ENCODE peak calls at places on chromosomes 5 and 9, in five cellular contexts. One of them, this sample, is unnamed.

GRCh38 chr9:72211047-72211446 is 61.8 kb downstream of the GDA start:
- DNase-seq in WERI-Rb-1: no peak
- DNase-seq in fibroblast of lung: no peak
- DNase-seq in adrenal gland: no peak
- DNase-seq in CD4-positive, alpha-beta memory T cell: no peak
- DNase-seq in this sample: no peak

GRCh38 chr9:6687180-6687579 is 41.7 kb upstream of the GLDC start:
- DNase-seq in WERI-Rb-1: no peak
- DNase-seq in fibroblast of lung: no peak
- DNase-seq in adrenal gland: no peak
- DNase-seq in CD4-positive, alpha-beta memory T cell: no peak
- DNase-seq in this sample: no peak

GRCh38 chr5:143874312-143874711 is 62.4 kb downstream of the HMHB1 start:
- DNase-seq in WERI-Rb-1: no peak
- DNase-seq in fibroblast of lung: peak; percentile 59
- DNase-seq in adrenal gland: no peak
- DNase-seq in CD4-positive, alpha-beta memory T cell: no peak
- DNase-seq in this sample: peak; percentile 29

GRCh38 chr5:154276236-154276792 is 85.8 kb downstream of the GALNT10 start:
- DNase-seq in WERI-Rb-1: peak; percentile 57
- DNase-seq in fibroblast of lung: no peak
- DNase-seq in adrenal gland: no peak
- DNase-seq in CD4-positive, alpha-beta memory T cell: no peak
- DNase-seq in this sample: no peak

GRCh38 chr5:102341918-102342317 is 45.8 kb upstream of the SLCO4C1 start:
- DNase-seq in WERI-Rb-1: peak; percentile 12
- DNase-seq in fibroblast of lung: no peak
- DNase-seq in adrenal gland: no peak
- DNase-seq in CD4-positive, alpha-beta memory T cell: no peak
- DNase-seq in this sample: peak; percentile 42

GRCh38 chr5:167232675-167233074 is 1058.8 kb upstream of the WWC1 start:
- DNase-seq in WERI-Rb-1: no peak
- DNase-seq in fibroblast of lung: no peak
- DNase-seq in adrenal gland: no peak
- DNase-seq in CD4-positive, alpha-beta memory T cell: no peak
- DNase-seq in this sample: no peak

GRCh38 chr9:91577540-91577939 is 153.9 kb upstream of the NFIL3 start:
- DNase-seq in WERI-Rb-1: no peak
- DNase-seq in fibroblast of lung: peak; percentile 26
- DNase-seq in adrenal gland: no peak
- DNase-seq in CD4-positive, alpha-beta memory T cell: no peak
- DNase-seq in this sample: no peak

GRCh38 chr9:106419737-106420136 is 443.2 kb upstream of the ZNF462 start:
- DNase-seq in WERI-Rb-1: no peak
- DNase-seq in fibroblast of lung: peak; percentile 33
- DNase-seq in adrenal gland: no peak
- DNase-seq in CD4-positive, alpha-beta memory T cell: no peak
- DNase-seq in this sample: no peak

GRCh38 chr5:157476699-157477408 is 16.8 kb downstream of the NIPAL4 start:
- DNase-seq in WERI-Rb-1: peak; percentile 61
- DNase-seq in fibroblast of lung: peak; percentile 63
- DNase-seq in adrenal gland: peak; percentile 38
- DNase-seq in CD4-positive, alpha-beta memory T cell: peak; percentile 28
- DNase-seq in this sample: peak; percentile 83

GRCh38 chr5:116479776-116480675 is 94.6 kb downstream of the SEMA6A start:
- DNase-seq in WERI-Rb-1: no peak
- DNase-seq in fibroblast of lung: peak; percentile 15
- DNase-seq in adrenal gland: no peak
- DNase-seq in CD4-positive, alpha-beta memory T cell: no peak
- DNase-seq in this sample: no peak

GRCh38 chr9:68698943-68699509 is 6.0 kb upstream of the PIP5K1B start:
- DNase-seq in WERI-Rb-1: no peak
- DNase-seq in fibroblast of lung: no peak
- DNase-seq in adrenal gland: no peak
- DNase-seq in CD4-positive, alpha-beta memory T cell: no peak
- DNase-seq in this sample: no peak

GRCh38 chr5:88145603-88146467 is 122.8 kb downstream of the TMEM161B start:
- DNase-seq in WERI-Rb-1: no peak
- DNase-seq in fibroblast of lung: peak; percentile 52
- DNase-seq in adrenal gland: no peak
- DNase-seq in CD4-positive, alpha-beta memory T cell: no peak
- DNase-seq in this sample: no peak

GRCh38 chr5:149240354-149240998 is 31.2 kb upstream of the AFAP1L1 start:
- DNase-seq in WERI-Rb-1: no peak
- DNase-seq in fibroblast of lung: no peak
- DNase-seq in adrenal gland: no peak
- DNase-seq in CD4-positive, alpha-beta memory T cell: peak; percentile 89
- DNase-seq in this sample: no peak

GRCh38 chr5:170225326-170226137 is 7.3 kb upstream of the C5orf58 start:
- DNase-seq in WERI-Rb-1: peak; percentile 42
- DNase-seq in fibroblast of lung: peak; percentile 41
- DNase-seq in adrenal gland: peak; percentile 76
- DNase-seq in CD4-positive, alpha-beta memory T cell: peak; percentile 70
- DNase-seq in this sample: peak; percentile 57

GRCh38 chr5:40441733-40442132 is 238.0 kb upstream of the PTGER4 start:
- DNase-seq in WERI-Rb-1: no peak
- DNase-seq in fibroblast of lung: no peak
- DNase-seq in adrenal gland: no peak
- DNase-seq in CD4-positive, alpha-beta memory T cell: peak; percentile 37
- DNase-seq in this sample: no peak

GRCh38 chr5:153523196-153523595 is 32.7 kb downstream of the GRIA1 start:
- DNase-seq in WERI-Rb-1: no peak
- DNase-seq in fibroblast of lung: peak; percentile 76
- DNase-seq in adrenal gland: no peak
- DNase-seq in CD4-positive, alpha-beta memory T cell: no peak
- DNase-seq in this sample: no peak

DNA sequence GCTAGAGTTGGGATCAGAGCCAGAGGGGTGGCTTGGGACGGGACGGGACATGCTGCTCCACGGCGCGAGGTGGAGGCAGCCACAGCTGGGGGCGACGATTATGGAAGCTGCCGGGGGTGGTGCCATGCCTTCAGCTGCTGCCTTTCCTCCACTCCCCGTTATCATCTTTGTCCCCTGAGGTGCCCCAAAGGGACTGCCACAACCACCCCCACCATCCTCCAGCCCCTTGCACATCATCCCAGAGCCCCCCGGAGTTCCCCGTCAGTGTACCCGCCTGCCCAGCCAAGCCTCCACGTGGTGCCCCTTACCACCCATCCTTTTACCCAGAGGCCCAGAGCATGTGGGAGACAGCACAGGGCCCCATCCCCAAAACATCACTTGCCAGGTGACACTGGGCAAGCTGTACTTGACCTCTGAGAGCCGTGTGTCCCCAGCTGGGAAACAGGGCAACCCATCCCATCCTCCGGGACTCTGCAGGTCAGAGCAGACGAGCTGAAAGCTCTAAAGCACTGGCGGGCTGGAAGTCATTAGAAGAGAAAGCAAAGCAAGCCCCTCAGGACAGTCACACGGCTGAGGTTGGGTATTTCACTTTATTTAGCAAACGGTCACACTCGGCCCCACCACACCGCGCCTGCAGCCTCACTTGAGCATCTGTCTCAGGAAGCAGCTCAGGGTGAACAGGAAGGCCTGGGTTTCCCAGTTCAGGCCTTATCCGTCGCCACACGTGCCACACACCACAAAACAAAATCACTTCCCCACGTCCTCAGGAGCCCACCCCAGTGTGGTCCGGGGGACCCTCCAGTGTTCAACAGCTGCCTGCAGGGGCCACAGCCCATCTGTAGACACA is 19.5 kb upstream of the MXD3 start:
- DNase-seq in WERI-Rb-1: no peak
- DNase-seq in fibroblast of lung: no peak
- DNase-seq in adrenal gland: no peak
- DNase-seq in CD4-positive, alpha-beta memory T cell: no peak
- DNase-seq in this sample: no peak
- H3K36me3 ChIP-seq in WERI-Rb-1: no peaks in the 10 kb centered on the region
- H3K36me3 ChIP-seq in fibroblast of lung: peaks cover 30% of the 10 kb centered on the region
- H3K36me3 ChIP-seq in adrenal gland: peaks cover 66% of the 10 kb centered on the region
- H3K36me3 ChIP-seq in CD4-positive, alpha-beta memory T cell: peaks cover 58% of the 10 kb centered on the region
- H3K36me3 ChIP-seq in this sample: peaks cover 13% of the 10 kb centered on the region

GRCh38 chr9:126452036-126452595 is 125.5 kb downstream of the MVB12B start:
- DNase-seq in WERI-Rb-1: no peak
- DNase-seq in fibroblast of lung: no peak
- DNase-seq in adrenal gland: no peak
- DNase-seq in CD4-positive, alpha-beta memory T cell: no peak
- DNase-seq in this sample: no peak
- H3K27ac ChIP-seq in WERI-Rb-1: no peak overlapping the region
- H3K27ac ChIP-seq in fibroblast of lung: no peak overlapping the region
- H3K27ac ChIP-seq in adrenal gland: no peak overlapping the region
- H3K27ac ChIP-seq in CD4-positive, alpha-beta memory T cell: no peak overlapping the region
- H3K27ac ChIP-seq in this sample: no peak overlapping the region

GRCh38 chr9:134738869-134739659 is 97.5 kb downstream of the COL5A1 start:
- DNase-seq in WERI-Rb-1: peak; percentile 89
- DNase-seq in fibroblast of lung: peak; percentile 35
- DNase-seq in adrenal gland: peak; percentile 69
- DNase-seq in CD4-positive, alpha-beta memory T cell: peak; percentile 25
- DNase-seq in this sample: peak; percentile 96
- H3K4me3 ChIP-seq in WERI-Rb-1: no peak overlapping the region
- H3K4me3 ChIP-seq in fibroblast of lung: no peak overlapping the region
- H3K4me3 ChIP-seq in adrenal gland: no peak overlapping the region
- H3K4me3 ChIP-seq in CD4-positive, alpha-beta memory T cell: no peak overlapping the region
- H3K4me3 ChIP-seq in this sample: no peak overlapping the region

DNA sequence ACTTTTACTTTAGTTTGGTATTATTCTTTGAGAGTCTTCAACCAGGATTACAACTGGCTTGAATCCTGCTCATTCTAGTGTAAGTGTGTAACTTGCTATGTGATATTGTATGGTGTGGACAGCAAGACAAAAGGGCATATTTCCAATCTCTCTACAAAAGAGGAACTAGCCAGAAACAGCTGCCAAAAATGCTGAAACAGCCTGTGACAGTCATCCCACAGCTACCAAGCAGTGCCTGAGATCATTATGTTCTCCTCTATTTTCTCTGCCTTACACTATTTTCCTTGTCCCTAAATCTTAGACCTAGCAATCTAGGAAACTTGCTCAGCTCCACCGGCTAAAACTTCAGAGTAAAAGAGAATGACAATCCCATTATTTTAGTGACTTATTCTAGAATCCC is 42.8 kb downstream of the WDR41 start:
- DNase-seq in WERI-Rb-1: no peak
- DNase-seq in fibroblast of lung: no peak
- DNase-seq in adrenal gland: no peak
- DNase-seq in CD4-positive, alpha-beta memory T cell: no peak
- DNase-seq in this sample: no peak
- H3K36me3 ChIP-seq in WERI-Rb-1: peaks cover 15% of the 10 kb centered on the region
- H3K36me3 ChIP-seq in fibroblast of lung: no peaks in the 10 kb centered on the region
- H3K36me3 ChIP-seq in adrenal gland: peaks cover 8% of the 10 kb centered on the region
- H3K36me3 ChIP-seq in CD4-positive, alpha-beta memory T cell: no peaks in the 10 kb centered on the region
- H3K36me3 ChIP-seq in this sample: peaks cover 19% of the 10 kb centered on the region

DNA sequence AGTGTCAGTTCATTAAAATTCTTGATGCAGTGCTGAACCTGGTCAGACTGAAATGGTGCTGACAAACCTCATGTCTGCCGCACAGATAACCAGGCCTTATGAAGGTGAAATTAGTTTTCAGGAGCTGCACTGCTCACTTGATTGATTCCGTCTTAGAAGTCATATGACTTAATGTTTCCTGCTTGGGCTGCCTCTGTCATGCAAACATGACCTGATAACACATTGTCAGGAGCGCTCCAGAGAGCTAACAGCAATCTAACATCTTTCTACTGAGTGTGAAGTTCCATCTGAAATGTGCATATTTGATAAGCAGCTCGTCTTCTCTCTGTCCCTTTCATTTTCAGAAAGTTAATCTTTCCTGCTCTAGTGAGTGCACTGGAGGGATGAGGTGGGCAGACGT is 592.2 kb downstream of the TLE1 start:
- DNase-seq in WERI-Rb-1: no peak
- DNase-seq in fibroblast of lung: no peak
- DNase-seq in adrenal gland: no peak
- DNase-seq in CD4-positive, alpha-beta memory T cell: no peak
- DNase-seq in this sample: no peak
- H3K27ac ChIP-seq in WERI-Rb-1: no peak overlapping the region
- H3K27ac ChIP-seq in fibroblast of lung: no peak overlapping the region
- H3K27ac ChIP-seq in adrenal gland: peak overlapping the region; percentile 83
- H3K27ac ChIP-seq in CD4-positive, alpha-beta memory T cell: no peak overlapping the region
- H3K27ac ChIP-seq in this sample: no peak overlapping the region

GRCh38 chr9:125551781-125552180 is 155.2 kb downstream of the MAPKAP1 start:
- DNase-seq in WERI-Rb-1: no peak
- DNase-seq in fibroblast of lung: peak; percentile 26
- DNase-seq in adrenal gland: no peak
- DNase-seq in CD4-positive, alpha-beta memory T cell: no peak
- DNase-seq in this sample: no peak

GRCh38 chr9:125548141-125548540 is 158.9 kb downstream of the MAPKAP1 start:
- DNase-seq in WERI-Rb-1: no peak
- DNase-seq in fibroblast of lung: no peak
- DNase-seq in adrenal gland: no peak
- DNase-seq in CD4-positive, alpha-beta memory T cell: no peak
- DNase-seq in this sample: no peak

GRCh38 chr9:125550633-125551032 is 156.4 kb downstream of the MAPKAP1 start:
- DNase-seq in WERI-Rb-1: no peak
- DNase-seq in fibroblast of lung: no peak
- DNase-seq in adrenal gland: no peak
- DNase-seq in CD4-positive, alpha-beta memory T cell: no peak
- DNase-seq in this sample: no peak

GRCh38 chr9:125550216-125550614 is 156.8 kb downstream of the MAPKAP1 start:
- DNase-seq in WERI-Rb-1: no peak
- DNase-seq in fibroblast of lung: peak; percentile 81
- DNase-seq in adrenal gland: no peak
- DNase-seq in CD4-positive, alpha-beta memory T cell: no peak
- DNase-seq in this sample: no peak

DNA sequence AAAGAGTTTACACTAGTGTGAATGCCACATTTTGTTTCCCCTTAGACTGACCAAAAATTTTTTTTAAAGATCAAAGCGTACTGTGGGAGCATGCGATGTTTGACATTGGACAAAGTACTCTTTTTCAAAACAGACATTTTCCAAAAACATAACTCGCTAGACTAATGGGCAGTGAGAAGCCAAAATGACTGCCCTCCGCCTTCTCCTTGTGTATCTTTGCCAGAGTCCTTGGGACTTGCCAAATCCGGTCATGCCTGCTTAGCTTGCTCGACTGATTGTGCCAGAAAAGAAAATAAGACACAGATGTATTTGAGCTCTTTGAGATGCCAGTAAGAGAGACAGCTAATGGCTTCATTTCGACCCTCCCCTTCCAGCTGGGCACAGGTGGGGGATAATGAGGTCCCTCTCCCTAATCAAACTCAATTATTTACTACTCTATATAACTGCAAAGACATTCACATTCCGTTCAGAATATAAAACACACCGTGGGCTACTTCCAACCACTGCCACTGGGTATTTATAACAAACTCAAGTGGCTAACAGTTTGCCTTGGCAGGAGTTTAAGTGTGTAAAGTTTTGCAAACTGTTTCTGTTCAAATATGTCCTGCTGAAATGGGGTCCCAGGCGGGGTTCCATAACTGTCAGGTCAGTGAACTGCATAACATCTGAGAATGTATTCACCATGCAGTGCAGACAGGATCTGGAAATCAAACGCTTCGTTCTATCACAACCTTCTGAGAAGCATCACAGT is 157.4 kb downstream of the MAPKAP1 start:
- DNase-seq in WERI-Rb-1: no peak
- DNase-seq in fibroblast of lung: peak; percentile 71
- DNase-seq in adrenal gland: peak; percentile 85
- DNase-seq in CD4-positive, alpha-beta memory T cell: no peak
- DNase-seq in this sample: no peak
- H3K4me3 ChIP-seq in WERI-Rb-1: no peak overlapping the region
- H3K4me3 ChIP-seq in fibroblast of lung: no peak overlapping the region
- H3K4me3 ChIP-seq in adrenal gland: no peak overlapping the region
- H3K4me3 ChIP-seq in CD4-positive, alpha-beta memory T cell: no peak overlapping the region
- H3K4me3 ChIP-seq in this sample: no peak overlapping the region

This sample was measured in SJCRH30.